ENCODE peak calls at places on chromosomes 16 and 17, in four cellular contexts. One of them, this sample, is unnamed.
A peak's percentile ranks its signal among the peaks of the same experiment; 100 is the strongest.

GRCh38 chr17:62804822-62805221 is 3.3 kb downstream of the MARCHF10 start:
- DNase-seq in kidney epithelial cell: no peak
- DNase-seq in esophagus squamous epithelium: no peak
- DNase-seq in MM.1S: no peak
- DNase-seq in this sample: no peak

GRCh38 chr17:79026345-79027273 is 2.6 kb downstream of the C1QTNF1 start:
- DNase-seq in kidney epithelial cell: no peak
- DNase-seq in esophagus squamous epithelium: no peak
- DNase-seq in MM.1S: no peak
- DNase-seq in this sample: no peak

GRCh38 chr17:46809110-46809571 is 9.4 kb downstream of the WNT3 start:
- DNase-seq in kidney epithelial cell: no peak
- DNase-seq in esophagus squamous epithelium: no peak
- DNase-seq in MM.1S: no peak
- DNase-seq in this sample: no peak

GRCh38 chr17:17347956-17348871 is 45.0 kb downstream of the NT5M start:
- DNase-seq in kidney epithelial cell: no peak
- DNase-seq in esophagus squamous epithelium: no peak
- DNase-seq in MM.1S: no peak
- DNase-seq in this sample: no peak

GRCh38 chr16:72221216-72221995 is 49.5 kb upstream of the PMFBP1 start:
- DNase-seq in kidney epithelial cell: no peak
- DNase-seq in esophagus squamous epithelium: no peak
- DNase-seq in MM.1S: no peak
- DNase-seq in this sample: no peak

GRCh38 chr17:45639297-45639849 is 144.7 kb upstream of the CRHR1 start:
- DNase-seq in kidney epithelial cell: no peak
- DNase-seq in esophagus squamous epithelium: no peak
- DNase-seq in MM.1S: no peak
- DNase-seq in this sample: no peak

GRCh38 chr17:44324092-44324570 is 492 bp downstream of the SLC25A39 start:
- DNase-seq in kidney epithelial cell: no peak
- DNase-seq in esophagus squamous epithelium: no peak
- DNase-seq in MM.1S: no peak
- DNase-seq in this sample: no peak

GRCh38 chr16:66928702-66929388 is 3.5 kb upstream of the RRAD start:
- DNase-seq in kidney epithelial cell: no peak
- DNase-seq in esophagus squamous epithelium: no peak
- DNase-seq in MM.1S: no peak
- DNase-seq in this sample: peak; percentile 71

GRCh38 chr17:45306623-45307022 is 10.2 kb downstream of the MAP3K14 start:
- DNase-seq in kidney epithelial cell: no peak
- DNase-seq in esophagus squamous epithelium: no peak
- DNase-seq in MM.1S: no peak
- DNase-seq in this sample: no peak

GRCh38 chr16:15682105-15682570 is 32.1 kb downstream of the NDE1 start:
- DNase-seq in kidney epithelial cell: peak; percentile 42
- DNase-seq in esophagus squamous epithelium: no peak
- DNase-seq in MM.1S: no peak
- DNase-seq in this sample: peak; percentile 69

GRCh38 chr16:70428178-70428998 is 10.5 kb downstream of the ST3GAL2 start:
- DNase-seq in kidney epithelial cell: peak; percentile 84
- DNase-seq in esophagus squamous epithelium: peak; percentile 28
- DNase-seq in MM.1S: peak; percentile 92
- DNase-seq in this sample: peak; percentile 83

DNA sequence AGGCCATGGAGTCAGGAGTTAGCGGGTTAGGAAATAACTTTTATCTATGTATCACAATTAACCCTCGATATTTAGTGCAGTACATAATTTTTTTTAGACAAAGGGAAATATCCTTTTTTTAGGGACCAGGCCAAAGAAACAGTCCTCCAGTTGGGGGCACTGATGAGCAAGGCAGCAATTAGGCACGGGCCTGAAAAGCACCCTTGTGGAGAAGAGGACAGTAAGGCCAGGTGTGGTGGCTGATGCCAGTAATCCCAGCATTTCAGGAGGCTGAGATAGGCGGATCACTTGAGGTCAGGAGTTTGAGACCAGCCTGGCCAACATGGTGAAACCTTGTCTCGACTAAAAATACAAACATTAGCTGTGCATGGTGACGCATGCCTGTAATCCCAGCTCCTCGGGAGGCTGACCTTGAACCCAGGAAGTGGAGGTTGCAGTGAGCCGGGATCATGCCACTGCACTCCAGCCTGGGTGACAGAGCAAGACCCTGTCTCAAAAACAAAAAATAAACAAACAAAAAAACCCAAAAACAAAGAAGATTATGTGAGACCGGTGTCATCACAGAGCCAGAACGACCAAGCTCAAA is 158.3 kb upstream of the NOL11 start:
- DNase-seq in kidney epithelial cell: no peak
- DNase-seq in esophagus squamous epithelium: no peak
- DNase-seq in MM.1S: peak; percentile 44
- DNase-seq in this sample: peak; percentile 15
- TF ChIP-seq CTCF in kidney epithelial cell: peak; percentile 33
- TF ChIP-seq CTCF in esophagus squamous epithelium: peak; percentile 13
- TF ChIP-seq CTCF in MM.1S: peak; percentile 67
- TF ChIP-seq CTCF in this sample: peak; percentile 20

DNA sequence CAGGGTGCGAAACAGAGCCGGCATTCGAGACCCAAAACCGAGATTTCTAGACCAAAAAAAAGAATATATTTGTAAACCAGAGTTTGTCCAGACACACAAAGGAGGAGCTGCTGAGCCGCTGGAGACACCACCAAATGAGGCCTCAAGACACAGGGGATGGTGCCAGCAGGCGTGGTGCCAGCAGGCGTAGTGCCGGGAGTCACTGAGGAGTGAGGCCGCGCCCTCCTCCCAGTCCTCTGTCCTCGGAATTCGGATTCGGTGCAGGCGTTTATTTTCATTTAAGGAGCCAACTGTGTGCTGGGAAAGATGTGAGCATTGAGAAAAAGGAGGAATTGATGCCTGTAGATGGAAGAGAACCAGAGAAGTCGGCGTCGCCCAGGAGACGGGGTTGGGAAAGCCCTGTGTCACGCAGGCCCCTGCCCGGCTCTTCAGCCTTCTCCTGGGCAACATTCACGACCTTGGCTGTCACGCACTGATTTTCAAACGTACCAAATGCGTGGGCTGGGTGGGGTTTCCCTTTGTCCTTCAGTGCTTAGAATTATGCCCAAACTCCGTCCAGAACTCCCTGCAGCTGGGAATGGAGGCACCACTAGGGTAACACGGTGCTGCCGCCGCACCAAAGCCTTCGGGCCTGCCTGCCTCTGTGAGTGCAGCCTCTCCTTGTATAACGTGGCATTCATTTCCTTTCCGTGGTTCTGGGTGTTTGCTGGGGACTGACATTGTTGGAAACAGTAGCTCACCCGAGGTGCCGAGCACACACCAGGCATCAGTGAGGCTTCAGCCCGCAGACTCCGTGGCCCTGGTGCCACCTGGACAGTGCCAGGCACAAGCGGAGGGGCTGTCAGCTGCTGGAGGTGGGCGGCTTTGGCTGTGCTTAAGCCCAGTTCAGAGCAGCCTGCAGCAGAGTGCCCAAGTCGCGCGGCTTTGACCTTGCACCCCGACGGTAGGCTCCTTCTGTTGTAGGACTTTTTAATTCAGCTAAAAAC is 49.0 kb upstream of the CHMP6 start:
- DNase-seq in kidney epithelial cell: no peak
- DNase-seq in esophagus squamous epithelium: peak; percentile 17
- DNase-seq in MM.1S: no peak
- DNase-seq in this sample: no peak
- TF ChIP-seq CTCF in kidney epithelial cell: no peak
- TF ChIP-seq CTCF in esophagus squamous epithelium: no peak
- TF ChIP-seq CTCF in MM.1S: no peak
- TF ChIP-seq CTCF in this sample: no peak

GRCh38 chr17:76670708-76671122 is 27.2 kb upstream of the ST6GALNAC1 start:
- DNase-seq in kidney epithelial cell: no peak
- DNase-seq in esophagus squamous epithelium: no peak
- DNase-seq in MM.1S: no peak
- DNase-seq in this sample: no peak

GRCh38 chr17:76670020-76670707 is 26.6 kb upstream of the ST6GALNAC1 start:
- DNase-seq in kidney epithelial cell: no peak
- DNase-seq in esophagus squamous epithelium: no peak
- DNase-seq in MM.1S: no peak
- DNase-seq in this sample: no peak

GRCh38 chr17:76672270-76672851 is 28.8 kb upstream of the ST6GALNAC1 start:
- DNase-seq in kidney epithelial cell: no peak
- DNase-seq in esophagus squamous epithelium: no peak
- DNase-seq in MM.1S: peak; percentile 36
- DNase-seq in this sample: peak; percentile 11

GRCh38 chr17:76671912-76672262 is 28.3 kb upstream of the ST6GALNAC1 start:
- DNase-seq in kidney epithelial cell: no peak
- DNase-seq in esophagus squamous epithelium: no peak
- DNase-seq in MM.1S: no peak
- DNase-seq in this sample: no peak

DNA sequence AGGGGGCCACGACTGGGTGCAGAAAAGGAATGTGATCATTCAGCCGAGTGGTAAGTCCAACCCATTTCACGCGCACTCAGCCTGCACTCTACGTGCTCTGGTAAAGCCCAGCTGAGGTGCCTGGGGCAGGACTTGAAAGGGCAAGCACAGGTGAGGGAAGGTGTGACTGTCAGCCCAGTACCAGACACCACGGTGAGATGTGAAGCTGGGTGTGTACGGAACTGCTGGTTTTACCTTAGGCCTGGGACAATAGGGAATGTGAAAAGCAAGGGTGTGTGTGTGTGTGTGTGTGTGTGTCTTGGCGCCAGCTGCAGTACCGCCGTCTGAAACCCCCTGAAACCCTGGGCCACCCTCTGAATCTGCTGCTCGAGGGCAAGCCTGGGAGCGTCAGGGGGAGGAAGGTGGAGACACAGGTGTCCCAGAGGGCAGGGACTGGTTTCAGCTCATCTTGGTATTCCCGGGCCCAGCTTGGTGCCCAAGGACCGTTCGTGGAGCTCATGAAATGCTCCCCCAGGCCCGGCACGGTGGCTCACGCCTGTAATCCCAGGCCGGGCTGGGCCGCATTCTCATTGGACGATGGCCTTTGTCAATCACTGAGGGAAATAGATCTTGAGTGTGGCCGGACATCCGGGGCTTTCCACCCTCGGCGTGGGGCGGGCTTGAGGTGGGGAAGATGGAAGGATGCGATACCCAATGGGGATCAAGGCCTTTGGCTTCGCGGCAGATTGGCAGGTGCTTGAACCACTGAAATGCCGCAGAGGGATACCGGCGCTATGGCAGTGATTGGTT is 27.8 kb upstream of the ST6GALNAC1 start:
- DNase-seq in kidney epithelial cell: peak; percentile 97
- DNase-seq in esophagus squamous epithelium: peak; percentile 99
- DNase-seq in MM.1S: peak; percentile 100
- DNase-seq in this sample: peak; percentile 100
- TF ChIP-seq CTCF in kidney epithelial cell: no peak
- TF ChIP-seq CTCF in esophagus squamous epithelium: no peak
- TF ChIP-seq CTCF in MM.1S: no peak
- TF ChIP-seq CTCF in this sample: no peak

DNA sequence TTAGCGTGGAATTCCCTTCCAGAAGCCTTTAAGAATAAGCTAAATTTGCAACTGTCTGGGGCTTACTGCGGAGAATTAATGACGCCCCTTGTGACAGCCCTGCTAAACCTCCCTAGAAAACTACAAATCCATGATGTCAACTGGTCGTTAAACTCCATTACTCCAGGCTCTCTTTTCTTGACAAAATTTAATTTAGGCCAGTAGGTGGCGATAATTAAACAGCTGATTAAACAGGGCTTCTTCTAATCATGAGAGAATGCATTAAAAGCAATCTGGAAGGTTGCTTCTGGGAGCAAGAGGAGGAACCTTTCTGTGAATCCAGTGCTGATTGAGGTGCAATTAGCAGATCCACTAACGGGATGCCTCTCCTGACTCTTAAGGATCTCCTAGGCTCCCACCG is 8.1 kb upstream of the NLRP1 start:
- DNase-seq in kidney epithelial cell: no peak
- DNase-seq in esophagus squamous epithelium: no peak
- DNase-seq in MM.1S: peak; percentile 67
- DNase-seq in this sample: no peak
- TF ChIP-seq CTCF in kidney epithelial cell: peak; percentile 34
- TF ChIP-seq CTCF in esophagus squamous epithelium: peak; percentile 51
- TF ChIP-seq CTCF in MM.1S: peak; percentile 61
- TF ChIP-seq CTCF in this sample: peak; percentile 62

GRCh38 chr16:68344252-68344651 is 33.4 kb downstream of the PRMT7 start:
- DNase-seq in kidney epithelial cell: no peak
- DNase-seq in esophagus squamous epithelium: no peak
- DNase-seq in MM.1S: no peak
- DNase-seq in this sample: no peak
- TF ChIP-seq CTCF in kidney epithelial cell: no peak
- TF ChIP-seq CTCF in esophagus squamous epithelium: no peak
- TF ChIP-seq CTCF in MM.1S: no peak
- TF ChIP-seq CTCF in this sample: no peak

GRCh38 chr16:57146735-57147134 is 39.1 kb downstream of the PSME3IP1 start:
- DNase-seq in kidney epithelial cell: no peak
- DNase-seq in esophagus squamous epithelium: no peak
- DNase-seq in MM.1S: no peak
- DNase-seq in this sample: no peak
- TF ChIP-seq CTCF in kidney epithelial cell: no peak
- TF ChIP-seq CTCF in esophagus squamous epithelium: no peak
- TF ChIP-seq CTCF in MM.1S: peak; percentile 12
- TF ChIP-seq CTCF in this sample: no peak

GRCh38 chr16:64421515-64421914 is 700.3 kb downstream of the CDH11 start:
- DNase-seq in kidney epithelial cell: no peak
- DNase-seq in esophagus squamous epithelium: no peak
- DNase-seq in MM.1S: no peak
- DNase-seq in this sample: no peak

GRCh38 chr16:64416232-64417010 is 705.4 kb downstream of the CDH11 start:
- DNase-seq in kidney epithelial cell: no peak
- DNase-seq in esophagus squamous epithelium: no peak
- DNase-seq in MM.1S: peak; percentile 52
- DNase-seq in this sample: no peak

GRCh38 chr16:64417711-64418227 is 704.1 kb downstream of the CDH11 start:
- DNase-seq in kidney epithelial cell: no peak
- DNase-seq in esophagus squamous epithelium: no peak
- DNase-seq in MM.1S: no peak
- DNase-seq in this sample: no peak

GRCh38 chr16:64419832-64420231 is 702.0 kb downstream of the CDH11 start:
- DNase-seq in kidney epithelial cell: no peak
- DNase-seq in esophagus squamous epithelium: no peak
- DNase-seq in MM.1S: no peak
- DNase-seq in this sample: no peak
- TF ChIP-seq CTCF in kidney epithelial cell: no peak
- TF ChIP-seq CTCF in esophagus squamous epithelium: no peak
- TF ChIP-seq CTCF in MM.1S: no peak
- TF ChIP-seq CTCF in this sample: no peak

GRCh38 chr17:38611872-38612376 is 6.2 kb upstream of the SRCIN1 start:
- DNase-seq in kidney epithelial cell: no peak
- DNase-seq in esophagus squamous epithelium: no peak
- DNase-seq in MM.1S: no peak
- DNase-seq in this sample: no peak

GRCh38 chr17:38606646-38607611 is 1.2 kb upstream of the SRCIN1 start:
- DNase-seq in kidney epithelial cell: no peak
- DNase-seq in esophagus squamous epithelium: no peak
- DNase-seq in MM.1S: peak; percentile 5
- DNase-seq in this sample: no peak

GRCh38 chr17:38608648-38609047 is 2.9 kb upstream of the SRCIN1 start:
- DNase-seq in kidney epithelial cell: no peak
- DNase-seq in esophagus squamous epithelium: no peak
- DNase-seq in MM.1S: peak; percentile 4
- DNase-seq in this sample: no peak

GRCh38 chr17:38611070-38611786 is 5.5 kb upstream of the SRCIN1 start:
- DNase-seq in kidney epithelial cell: no peak
- DNase-seq in esophagus squamous epithelium: no peak
- DNase-seq in MM.1S: peak; percentile 3
- DNase-seq in this sample: no peak

GRCh38 chr17:38609280-38610031 is 3.7 kb upstream of the SRCIN1 start:
- DNase-seq in kidney epithelial cell: no peak
- DNase-seq in esophagus squamous epithelium: no peak
- DNase-seq in MM.1S: peak; percentile 3
- DNase-seq in this sample: no peak
- TF ChIP-seq CTCF in kidney epithelial cell: no peak
- TF ChIP-seq CTCF in esophagus squamous epithelium: no peak
- TF ChIP-seq CTCF in MM.1S: no peak
- TF ChIP-seq CTCF in this sample: no peak

GRCh38 chr16:4404247-4404966 is 12.0 kb downstream of the CORO7 start:
- DNase-seq in kidney epithelial cell: no peak
- DNase-seq in esophagus squamous epithelium: no peak
- DNase-seq in MM.1S: no peak
- DNase-seq in this sample: peak; percentile 69
- TF ChIP-seq CTCF in kidney epithelial cell: peak; percentile 92
- TF ChIP-seq CTCF in esophagus squamous epithelium: peak; percentile 35
- TF ChIP-seq CTCF in MM.1S: peak; percentile 62
- TF ChIP-seq CTCF in this sample: peak; percentile 72

This sample was measured in activated CD8-positive, alpha-beta T cell treated with anti-CD3 and anti-CD28 coated beads for 36 hours.